ENCODE peak calls at places on chromosome X, in seven cellular contexts. Z is right lobe of liver, K is A549, U is hypothalamus, W is Daoy, L is Ammon's horn, B is brain microvascular endothelial cell. A is an unnamed sample.

GRCh38 chrX:109732780-109733657 is at the start of gene ACSL4:
- DNase-seq in Z (peak), K (peak), U (peak), W (peak), L (peak), B (peak), A (peak)

GRCh38 chrX:110066488-110067225 is 63.7 kb downstream of the TMEM164 start:
- DNase-seq in Z (no peak), K (no peak), U (no peak), W (no peak), L (no peak), B (no peak), A (no peak)

GRCh38 chrX:135985123-135985973 is at the start of gene SLC9A6:
- DNase-seq in Z (peak), K (peak), U (peak), W (peak), L (peak), B (peak), A (peak)

GRCh38 chrX:53239474-53239873 is 14.5 kb upstream of the KDM5C start:
- DNase-seq in Z (no peak), K (peak), U (no peak), W (no peak), L (no peak), B (no peak), A (peak)

GRCh38 chrX:107979534-107979933 is 2.6 kb downstream of the TEX13B start:
- DNase-seq in Z (no peak), K (no peak), U (no peak), W (no peak), L (no peak), B (no peak), A (no peak)

GRCh38 chrX:45850197-45850774 is 649.6 kb upstream of the DIPK2B start:
- DNase-seq in Z (no peak), K (peak), U (no peak), W (peak), L (no peak), B (no peak), A (peak)

GRCh38 chrX:69088171-69088938 is 76.9 kb downstream of the PJA1 start:
- DNase-seq in Z (no peak), K (no peak), U (no peak), W (no peak), L (no peak), B (no peak), A (no peak)

GRCh38 chrX:153640045-153640686 is 6.8 kb upstream of the DUSP9 start:
- DNase-seq in Z (no peak), K (no peak), U (no peak), W (no peak), L (no peak), B (no peak), A (no peak)

GRCh38 chrX:68018248-68019203 is 414.8 kb downstream of the OPHN1 start:
- DNase-seq in Z (peak), K (peak), U (no peak), W (no peak), L (no peak), B (peak), A (no peak)

GRCh38 chrX:47574609-47575325 is 7.5 kb upstream of the TIMP1 start:
- DNase-seq in Z (no peak), K (no peak), U (no peak), W (no peak), L (no peak), B (no peak), A (no peak)

GRCh38 chrX:1281511-1281910 is 12.9 kb downstream of the CSF2RA start:
- DNase-seq in Z (no peak), K (peak), U (no peak), W (peak), L (no peak), B (peak), A (no peak)

GRCh38 chrX:135476378-135476777 is 44.1 kb upstream of the INTS6L start:
- DNase-seq in Z (no peak), K (no peak), U (no peak), W (no peak), L (no peak), B (no peak), A (no peak)

GRCh38 chrX:1493877-1494510 is 41.3 kb upstream of the ASMTL start:
- DNase-seq in Z (peak), K (no peak), U (no peak), W (no peak), L (peak), B (no peak), A (no peak)

GRCh38 chrX:122241959-122242358 is 942.1 kb upstream of the GRIA3 start:
- DNase-seq in Z (no peak), K (no peak), U (no peak), W (no peak), L (no peak), B (no peak), A (no peak)

GRCh38 chrX:145464650-145465049 is 217.3 kb downstream of the SPANXN1 start:
- DNase-seq in Z (no peak), K (no peak), U (no peak), W (peak), L (no peak), B (no peak), A (no peak)

GRCh38 chrX:96835660-96836289 is 47.9 kb upstream of the RPA4 start:
- DNase-seq in Z (no peak), K (no peak), U (no peak), W (no peak), L (no peak), B (no peak), A (no peak)

GRCh38 chrX:84170931-84171330 is 17.1 kb downstream of the RPS6KA6 start:
- DNase-seq in Z (no peak), K (no peak), U (no peak), W (no peak), L (no peak), B (no peak), A (no peak)